ENCODE peak calls at places on chromosome 2, in nine cellular contexts. One of them, this sample, is unnamed.

GRCh38 chr2:86079981-86080911 is 25.4 kb downstream of the POLR1A start:
- DNase-seq in A549: peak
- DNase-seq in activated CD4-positive, CD25-positive, alpha-beta regulatory T cell treated with anti-CD3 and anti-CD28 coated beads, Interleukin-2, amount 50 U/mL, for 16 hours: peak
- DNase-seq in left cardiac atrium: peak
- DNase-seq in activated T-cell treated with anti-CD3 and anti-CD28 coated beads for 1 hour: peak
- DNase-seq in AG09319: no peak
- DNase-seq in cardiac septum: peak
- DNase-seq in foreskin fibroblast: peak
- DNase-seq in NCI-H1092: peak
- DNase-seq in this sample: peak

GRCh38 chr2:188032306-188032705 is 259.4 kb upstream of the GULP1 start:
- DNase-seq in A549: no peak
- DNase-seq in activated CD4-positive, CD25-positive, alpha-beta regulatory T cell treated with anti-CD3 and anti-CD28 coated beads, Interleukin-2, amount 50 U/mL, for 16 hours: no peak
- DNase-seq in left cardiac atrium: no peak
- DNase-seq in activated T-cell treated with anti-CD3 and anti-CD28 coated beads for 1 hour: no peak
- DNase-seq in AG09319: no peak
- DNase-seq in cardiac septum: no peak
- DNase-seq in foreskin fibroblast: no peak
- DNase-seq in NCI-H1092: no peak
- DNase-seq in this sample: no peak

GRCh38 chr2:84919885-84920580 is 14.6 kb downstream of the TMSB10 start:
- DNase-seq in A549: peak
- DNase-seq in activated CD4-positive, CD25-positive, alpha-beta regulatory T cell treated with anti-CD3 and anti-CD28 coated beads, Interleukin-2, amount 50 U/mL, for 16 hours: no peak
- DNase-seq in left cardiac atrium: peak
- DNase-seq in activated T-cell treated with anti-CD3 and anti-CD28 coated beads for 1 hour: no peak
- DNase-seq in AG09319: peak
- DNase-seq in cardiac septum: no peak
- DNase-seq in foreskin fibroblast: peak
- DNase-seq in NCI-H1092: no peak
- DNase-seq in this sample: peak

GRCh38 chr2:229164545-229165249 is 106.4 kb downstream of the PID1 start:
- DNase-seq in A549: no peak
- DNase-seq in activated CD4-positive, CD25-positive, alpha-beta regulatory T cell treated with anti-CD3 and anti-CD28 coated beads, Interleukin-2, amount 50 U/mL, for 16 hours: no peak
- DNase-seq in left cardiac atrium: no peak
- DNase-seq in activated T-cell treated with anti-CD3 and anti-CD28 coated beads for 1 hour: no peak
- DNase-seq in AG09319: no peak
- DNase-seq in cardiac septum: no peak
- DNase-seq in foreskin fibroblast: peak
- DNase-seq in NCI-H1092: no peak
- DNase-seq in this sample: no peak

GRCh38 chr2:176554107-176555048 is 285.1 kb downstream of the MTX2 start:
- DNase-seq in A549: peak
- DNase-seq in activated CD4-positive, CD25-positive, alpha-beta regulatory T cell treated with anti-CD3 and anti-CD28 coated beads, Interleukin-2, amount 50 U/mL, for 16 hours: no peak
- DNase-seq in left cardiac atrium: peak
- DNase-seq in activated T-cell treated with anti-CD3 and anti-CD28 coated beads for 1 hour: no peak
- DNase-seq in AG09319: no peak
- DNase-seq in cardiac septum: no peak
- DNase-seq in foreskin fibroblast: peak
- DNase-seq in NCI-H1092: peak
- DNase-seq in this sample: peak

GRCh38 chr2:16022548-16023240 is 82.3 kb downstream of the MYCN start:
- DNase-seq in A549: no peak
- DNase-seq in activated CD4-positive, CD25-positive, alpha-beta regulatory T cell treated with anti-CD3 and anti-CD28 coated beads, Interleukin-2, amount 50 U/mL, for 16 hours: no peak
- DNase-seq in left cardiac atrium: no peak
- DNase-seq in activated T-cell treated with anti-CD3 and anti-CD28 coated beads for 1 hour: no peak
- DNase-seq in AG09319: no peak
- DNase-seq in cardiac septum: no peak
- DNase-seq in foreskin fibroblast: no peak
- DNase-seq in NCI-H1092: no peak
- DNase-seq in this sample: no peak

GRCh38 chr2:130370490-130370889 is 14.6 kb downstream of the PTPN18 start:
- DNase-seq in A549: no peak
- DNase-seq in activated CD4-positive, CD25-positive, alpha-beta regulatory T cell treated with anti-CD3 and anti-CD28 coated beads, Interleukin-2, amount 50 U/mL, for 16 hours: no peak
- DNase-seq in left cardiac atrium: peak
- DNase-seq in activated T-cell treated with anti-CD3 and anti-CD28 coated beads for 1 hour: no peak
- DNase-seq in AG09319: no peak
- DNase-seq in cardiac septum: no peak
- DNase-seq in foreskin fibroblast: no peak
- DNase-seq in NCI-H1092: no peak
- DNase-seq in this sample: peak

GRCh38 chr2:227780981-227781630 is 32.5 kb upstream of the CCL20 start:
- DNase-seq in A549: no peak
- DNase-seq in activated CD4-positive, CD25-positive, alpha-beta regulatory T cell treated with anti-CD3 and anti-CD28 coated beads, Interleukin-2, amount 50 U/mL, for 16 hours: no peak
- DNase-seq in left cardiac atrium: no peak
- DNase-seq in activated T-cell treated with anti-CD3 and anti-CD28 coated beads for 1 hour: no peak
- DNase-seq in AG09319: no peak
- DNase-seq in cardiac septum: no peak
- DNase-seq in foreskin fibroblast: no peak
- DNase-seq in NCI-H1092: no peak
- DNase-seq in this sample: no peak

This sample was measured in OCI-LY7.